ENCODE peak calls at places on chromosomes 13 and 19, in nine cellular contexts. S, M, X, A, D, T, V, J and C are unnamed samples.

GRCh38 chr13:48501705-48502104 is 31.2 kb downstream of the RCBTB2 start:
- DNase-seq in S (peak; percentile 23), M (no peak), X (no peak), A (no peak), D (no peak), T (no peak), V (no peak), J (no peak), C (no peak)

GRCh38 chr19:46784262-46785053 is 3.9 kb downstream of the SLC1A5 start:
- DNase-seq in S (peak; percentile 95), M (peak; percentile 82), X (no peak), A (peak; percentile 95), D (peak; percentile 78), T (peak; percentile 83), V (peak; percentile 69), J (peak; percentile 78), C (peak; percentile 79)

GRCh38 chr19:49514151-49514550 is 1.7 kb downstream of the FCGRT start:
- DNase-seq in S (no peak), M (no peak), X (no peak), A (no peak), D (no peak), T (no peak), V (no peak), J (no peak), C (no peak)

GRCh38 chr19:50377517-50377916 is 1.3 kb downstream of the NR1H2 start:
- DNase-seq in S (no peak), M (no peak), X (no peak), A (no peak), D (no peak), T (no peak), V (no peak), J (no peak), C (no peak)

GRCh38 chr19:8611391-8611883 is 922 bp upstream of the ADAMTS10 start:
- DNase-seq in S (no peak), M (peak; percentile 59), X (no peak), A (peak; percentile 32), D (no peak), T (peak; percentile 31), V (no peak), J (no peak), C (no peak)

GRCh38 chr19:51810228-51810627 is 15.3 kb downstream of the FPR3 start:
- DNase-seq in S (no peak), M (peak; percentile 27), X (no peak), A (no peak), D (no peak), T (no peak), V (no peak), J (no peak), C (no peak)

GRCh38 chr13:113086031-113086750 is 19.4 kb upstream of the F7 start:
- DNase-seq in S (peak; percentile 12), M (peak; percentile 74), X (no peak), A (no peak), D (no peak), T (no peak), V (no peak), J (peak; percentile 37), C (no peak)

GRCh38 chr19:11560404-11560988 is 1.5 kb upstream of the ELOF1 start:
- DNase-seq in S (peak; percentile 84), M (peak; percentile 95), X (no peak), A (peak; percentile 81), D (peak; percentile 77), T (no peak), V (no peak), J (no peak), C (no peak)

GRCh38 chr19:58387338-58388174 is 487 bp downstream of the RPS5 start:
- DNase-seq in S (no peak), M (no peak), X (no peak), A (no peak), D (no peak), T (no peak), V (no peak), J (no peak), C (no peak)

GRCh38 chr19:58386576-58387337 is at the start of gene RPS5:
- DNase-seq in S (peak; percentile 99), M (peak; percentile 99), X (peak; percentile 85), A (peak; percentile 99), D (peak; percentile 97), T (peak; percentile 95), V (peak; percentile 93), J (peak; percentile 97), C (peak; percentile 97)

GRCh38 chr19:58386166-58386575 is 898 bp upstream of the RPS5 start:
- DNase-seq in S (no peak), M (no peak), X (no peak), A (no peak), D (no peak), T (peak; percentile 35), V (no peak), J (no peak), C (no peak)

GRCh38 chr19:58385313-58386165 is 1.5 kb upstream of the RPS5 start:
- DNase-seq in S (no peak), M (no peak), X (no peak), A (no peak), D (no peak), T (no peak), V (no peak), J (peak; percentile 53), C (no peak)

DNA sequence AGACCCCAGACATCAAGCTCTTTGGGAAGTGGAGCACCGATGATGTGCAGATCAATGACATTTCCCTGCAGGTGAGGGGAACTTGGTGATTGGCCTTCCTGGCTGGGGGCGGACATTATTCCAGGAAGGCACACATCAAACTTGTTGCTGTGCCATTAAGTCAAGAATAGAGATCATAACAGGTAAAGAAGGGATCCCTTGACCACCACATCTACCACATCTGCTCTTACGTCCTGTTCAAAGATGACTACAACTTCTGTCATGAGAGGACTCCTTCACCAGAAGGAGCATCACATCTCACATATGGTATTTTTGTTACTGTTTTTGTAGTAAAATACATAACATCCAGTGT is 1.1 kb downstream of the RPS5 start:
- DNase-seq in S (no peak), M (no peak), X (no peak), A (no peak), D (no peak), T (no peak), V (no peak), J (no peak), C (no peak)
- H3K4me3 ChIP-seq in S (peak overlapping the region; percentile 61), M (peak overlapping the region; percentile 87), X (peak overlapping the region; percentile 78), A (peak overlapping the region; percentile 77), D (peak overlapping the region; percentile 90), T (peak overlapping the region; percentile 88), V (peak overlapping the region; percentile 71), J (peak overlapping the region; percentile 82), C (peak overlapping the region; percentile 98)

DNA sequence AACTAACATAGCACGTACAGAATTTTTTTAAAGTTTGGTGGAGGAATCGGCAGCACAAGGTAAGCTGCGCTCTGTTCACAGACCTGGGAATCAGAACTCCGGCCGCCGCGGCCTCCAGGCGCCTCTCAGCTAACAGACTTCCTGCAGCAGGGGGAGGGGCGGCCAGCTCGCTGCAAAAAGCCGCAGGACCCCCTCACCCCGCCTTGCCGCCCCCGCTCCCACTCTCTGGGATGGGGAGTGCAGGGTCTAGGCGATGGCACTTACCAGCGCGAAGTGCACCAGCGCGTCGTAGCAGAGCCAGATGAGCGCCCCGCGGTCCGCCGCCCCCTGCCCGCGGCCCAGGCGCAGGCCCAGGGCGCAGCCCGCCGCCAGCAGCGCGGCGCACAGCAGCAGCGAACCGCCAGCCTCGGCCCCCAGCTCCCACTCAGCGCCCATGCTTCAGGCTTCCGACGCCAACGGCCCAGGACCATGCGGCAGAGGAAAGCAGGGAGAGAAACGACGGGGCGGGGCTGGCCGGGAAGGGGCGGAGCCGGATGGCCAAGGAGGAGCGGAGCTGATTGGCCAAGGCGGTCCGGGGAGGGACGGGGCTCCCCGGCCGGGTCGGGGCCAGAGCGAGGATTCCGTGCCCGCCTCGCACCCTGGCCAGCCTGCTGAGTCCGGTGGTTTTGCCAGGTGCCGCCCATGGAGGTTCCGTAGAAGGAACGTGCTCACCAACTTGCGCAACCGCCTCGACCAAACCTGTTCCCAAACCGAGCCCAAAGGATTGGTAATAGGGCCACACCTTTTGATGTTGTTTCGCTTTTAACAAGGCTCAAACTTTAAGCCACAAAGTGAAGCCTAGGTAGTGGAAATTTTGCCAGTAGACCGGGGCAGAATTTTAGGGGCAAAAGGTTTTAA is at the start of gene EBPL:
- DNase-seq in S (peak; percentile 86), M (peak; percentile 98), X (peak; percentile 77), A (peak; percentile 93), D (peak; percentile 86), T (peak; percentile 95), V (peak; percentile 93), J (peak; percentile 96), C (peak; percentile 92)
- TF ChIP-seq CTCF in S (no peak), M (no peak), X (no peak), A (no peak), D (no peak), T (no peak), V (no peak), J (no peak), C (no peak)

GRCh38 chr13:105991131-105991530 is 544.3 kb downstream of the EFNB2 start:
- DNase-seq in S (no peak), M (no peak), X (no peak), A (no peak), D (no peak), T (no peak), V (no peak), J (no peak), C (no peak)
- H3K27ac ChIP-seq in S (no peak overlapping the region), M (no peak overlapping the region), X (no peak overlapping the region), A (no peak overlapping the region), D (peak overlapping the region; percentile 41), T (no peak overlapping the region), V (no peak overlapping the region), J (no peak overlapping the region), C (no peak overlapping the region)

GRCh38 chr19:6092329-6093286 is 17.7 kb downstream of the RFX2 start:
- DNase-seq in S (peak; percentile 88), M (peak; percentile 85), X (peak; percentile 52), A (peak; percentile 77), D (peak; percentile 73), T (peak; percentile 78), V (peak; percentile 84), J (peak; percentile 84), C (peak; percentile 98)

GRCh38 chr19:6088677-6089063 is 21.6 kb downstream of the RFX2 start:
- DNase-seq in S (peak; percentile 49), M (no peak), X (no peak), A (peak; percentile 34), D (peak; percentile 37), T (no peak), V (no peak), J (no peak), C (no peak)

GRCh38 chr19:6090634-6091033 is 19.7 kb downstream of the RFX2 start:
- DNase-seq in S (no peak), M (no peak), X (no peak), A (no peak), D (no peak), T (no peak), V (no peak), J (no peak), C (no peak)

GRCh38 chr19:6095760-6096159 is 14.5 kb downstream of the RFX2 start:
- DNase-seq in S (no peak), M (no peak), X (no peak), A (no peak), D (no peak), T (no peak), V (no peak), J (no peak), C (no peak)

DNA sequence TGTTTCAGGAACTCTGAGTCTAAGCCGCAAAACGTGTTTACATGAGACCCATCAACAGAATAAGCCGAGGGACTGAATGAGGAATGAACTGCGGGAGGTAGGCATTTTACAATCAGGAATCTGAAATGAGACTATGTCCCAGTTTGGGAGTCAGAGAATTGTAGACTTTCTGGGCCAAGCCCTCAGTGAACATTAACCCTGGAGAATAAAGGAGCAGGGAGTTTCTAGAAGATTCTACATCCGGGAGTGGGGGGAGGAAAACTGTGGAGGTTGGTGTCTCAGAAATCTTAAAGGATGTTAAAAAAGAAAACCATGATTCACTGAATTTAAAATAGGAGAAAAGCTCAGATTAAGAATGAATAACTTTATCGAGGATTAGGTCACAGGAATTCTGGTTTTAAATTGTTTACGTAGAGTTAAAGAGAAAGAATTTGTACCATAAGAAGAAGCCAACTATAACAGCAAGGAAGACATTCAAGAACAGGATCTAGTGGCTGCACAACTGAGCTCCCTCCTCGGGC is 18.5 kb downstream of the RFX2 start:
- DNase-seq in S (peak; percentile 69), M (no peak), X (no peak), A (peak; percentile 30), D (no peak), T (no peak), V (no peak), J (no peak), C (no peak)
- H3K4me3 ChIP-seq in S (peak overlapping the region; percentile 34), M (peak overlapping the region; percentile 47), X (peak overlapping the region; percentile 72), A (no peak overlapping the region), D (peak overlapping the region; percentile 39), T (peak overlapping the region; percentile 26), V (peak overlapping the region; percentile 55), J (peak overlapping the region; percentile 13), C (peak overlapping the region; percentile 67)